ENCODE peak calls at places on chromosomes 3 and 15, in nine cellular contexts. P is cardiac muscle cell; B is Jurkat, Clone E6-1; J is HCT116; E is brain microvascular endothelial cell; X is AG04450; O is H7; W is cardiac fibroblast; M is CD8-positive, alpha-beta T cell. Y is an unnamed sample.

GRCh38 chr3:16448691-16449090 is 64.8 kb downstream of the RFTN1 start:
- DNase-seq in J (peak), O (peak), M (no peak), P (peak), B (no peak), W (peak), E (peak), X (peak), Y (peak)

GRCh38 chr3:121295966-121296365 is 249.8 kb downstream of the POLQ start:
- DNase-seq in M (no peak), J (no peak), X (no peak), B (no peak), E (no peak), P (no peak), O (no peak), W (peak), Y (no peak)

GRCh38 chr15:99424131-99424571 is 141.6 kb upstream of the MEF2A start:
- DNase-seq in X (no peak), W (no peak), M (no peak), P (no peak), E (no peak), J (no peak), B (no peak), O (no peak), Y (no peak)

GRCh38 chr15:56215769-56216168 is 27.9 kb downstream of the RFX7 start:
- DNase-seq in W (peak), O (peak), X (peak), P (peak), M (no peak), J (no peak), B (peak), E (peak), Y (peak)

GRCh38 chr3:190618349-190619030 is 104.6 kb downstream of the IL1RAP start:
- DNase-seq in W (peak), J (no peak), M (no peak), E (no peak), B (no peak), X (no peak), P (no peak), O (no peak), Y (no peak)

GRCh38 chr3:115931581-115931980 is 308.3 kb downstream of the GAP43 start:
- DNase-seq in B (no peak), W (peak), E (no peak), J (no peak), M (no peak), O (no peak), P (no peak), X (no peak), Y (no peak)

GRCh38 chr3:186432189-186432588 is 70.2 kb upstream of the DGKG start:
- DNase-seq in E (no peak), O (no peak), B (no peak), W (no peak), J (no peak), M (no peak), P (no peak), X (no peak), Y (no peak)

GRCh38 chr3:46878796-46879436 is 1.4 kb downstream of the PTH1R start:
- DNase-seq in P (no peak), W (no peak), X (no peak), J (no peak), M (no peak), E (no peak), O (peak), B (no peak), Y (no peak)

GRCh38 chr3:24264748-24265158 is 229.9 kb downstream of the THRB start:
- DNase-seq in J (peak), E (peak), P (peak), B (peak), W (peak), X (no peak), M (no peak), O (peak), Y (no peak)

GRCh38 chr3:15812183-15812582 is 14.4 kb upstream of the ANKRD28 start:
- DNase-seq in O (no peak), M (no peak), E (no peak), P (peak), B (no peak), W (peak), J (no peak), X (no peak), Y (no peak)

GRCh38 chr3:133488785-133489367 is 84.6 kb upstream of the CDV3 start:
- DNase-seq in O (no peak), E (peak), X (no peak), M (no peak), J (no peak), B (peak), P (peak), W (peak), Y (peak)

GRCh38 chr3:195559723-195560409 is 16.7 kb upstream of the PPP1R2 start:
- DNase-seq in B (no peak), E (no peak), J (peak), W (no peak), M (no peak), O (no peak), X (no peak), P (no peak), Y (no peak)

GRCh38 chr3:21543380-21544075 is 207.5 kb downstream of the ZNF385D start:
- DNase-seq in M (no peak), X (no peak), P (no peak), J (no peak), B (no peak), E (no peak), O (peak), W (no peak), Y (no peak)

GRCh38 chr3:32643354-32643753 is 41.6 kb upstream of the CNOT10 start:
- DNase-seq in J (no peak), P (no peak), M (no peak), E (no peak), O (no peak), W (no peak), X (no peak), B (no peak), Y (no peak)

GRCh38 chr15:45704329-45705249 is 69.8 kb downstream of the SQOR start:
- DNase-seq in X (no peak), W (peak), O (peak), M (no peak), J (no peak), P (peak), B (no peak), E (peak), Y (no peak)

GRCh38 chr15:45701108-45701507 is 66.3 kb downstream of the SQOR start:
- DNase-seq in J (no peak), P (no peak), X (no peak), M (no peak), W (no peak), O (no peak), B (no peak), E (no peak), Y (no peak)

GRCh38 chr15:45702041-45702440 is 67.2 kb downstream of the SQOR start:
- DNase-seq in P (no peak), X (no peak), O (no peak), M (no peak), J (no peak), B (no peak), W (no peak), E (no peak), Y (no peak)

GRCh38 chr15:45705510-45706473 is 71.0 kb downstream of the SQOR start:
- DNase-seq in X (peak), J (peak), W (peak), M (peak), E (peak), P (peak), B (peak), O (peak), Y (peak)

DNA sequence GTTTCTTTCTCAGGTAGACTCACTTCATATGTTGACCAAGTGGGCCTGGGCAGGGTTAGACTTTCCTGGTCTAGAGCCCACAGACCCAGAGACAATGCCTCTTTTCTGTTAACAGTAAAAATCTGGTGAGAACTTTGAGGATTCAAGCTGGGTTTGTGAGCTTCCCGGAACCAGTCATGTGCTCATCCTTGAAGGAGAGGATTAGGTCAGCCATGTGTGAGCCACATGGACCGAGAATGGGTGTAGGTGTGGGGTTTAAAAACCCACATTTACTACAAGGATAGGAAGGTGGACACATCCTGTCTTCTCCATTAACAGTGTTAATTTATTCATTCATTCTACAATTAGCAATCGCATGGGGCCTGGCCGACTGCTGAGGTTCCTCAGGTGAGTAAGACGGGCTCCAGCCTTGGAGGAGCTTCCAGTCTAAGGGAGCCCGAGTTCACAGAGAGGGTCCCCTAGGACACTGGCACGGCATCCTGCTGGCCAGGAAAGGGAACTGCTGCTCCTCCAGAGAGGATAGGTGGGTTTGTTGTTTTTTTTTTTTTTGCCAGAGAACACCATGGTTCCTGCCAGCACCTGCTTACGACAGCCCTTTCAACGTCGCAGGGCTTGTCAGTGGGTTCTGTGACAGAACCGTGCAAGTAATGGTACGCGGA is 69.0 kb downstream of the SQOR start:
- DNase-seq in P (no peak), X (no peak), M (no peak), O (peak), B (no peak), E (no peak), J (no peak), W (no peak), Y (no peak)
- H3K4me3 ChIP-seq in P (peak), X (peak), M (peak), O (peak), B (no peak), E (peak), J (no peak), W (peak), Y (peak)

DNA sequence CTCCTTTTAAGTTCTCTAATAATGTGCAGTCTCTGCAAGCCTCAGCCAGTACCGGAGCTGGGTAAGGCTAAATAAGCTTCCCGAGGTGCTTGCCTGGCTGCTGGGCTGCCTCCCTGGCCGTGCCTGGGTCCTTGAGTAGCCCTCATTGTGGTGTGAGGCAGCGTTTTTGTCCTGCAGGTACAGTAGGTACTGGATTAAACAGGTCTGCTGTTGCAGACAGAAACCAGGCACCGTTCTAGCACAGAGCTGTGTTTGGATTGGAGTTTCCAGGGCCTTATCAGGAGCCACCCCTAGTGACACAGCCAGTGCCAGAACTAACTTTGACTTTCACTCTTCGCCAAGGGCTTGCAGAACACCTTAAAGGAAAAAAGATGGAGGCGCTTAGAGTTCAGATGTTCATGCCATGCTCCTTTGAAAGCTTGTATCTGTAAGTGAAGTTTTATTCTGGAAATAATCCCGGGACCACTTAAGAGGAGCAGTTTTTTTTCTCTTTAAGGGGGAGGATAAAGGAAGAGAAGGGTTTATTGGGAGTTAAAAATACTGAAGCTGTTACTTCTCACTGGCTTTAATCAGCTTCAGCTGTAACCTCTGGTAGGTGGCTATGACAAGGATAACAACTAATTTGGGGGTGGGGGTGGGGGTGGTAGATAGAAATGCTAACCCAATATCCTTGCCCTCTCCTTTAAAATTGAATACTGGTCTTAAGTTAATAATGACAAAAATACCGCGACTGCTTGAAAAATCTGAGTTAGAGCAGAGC is 126.8 kb downstream of the MITF start:
- DNase-seq in B (no peak), P (peak), M (no peak), W (no peak), O (no peak), J (no peak), X (no peak), E (no peak), Y (no peak)
- H3K4me3 ChIP-seq in B (no peak), P (peak), M (no peak), W (no peak), O (no peak), J (no peak), X (peak), E (no peak), Y (no peak)

GRCh38 chr3:55482496-55483195 is 4.5 kb downstream of the WNT5A start:
- DNase-seq in W (no peak), X (no peak), B (no peak), E (peak), P (no peak), J (no peak), M (no peak), O (peak), Y (no peak)

GRCh38 chr3:55483196-55484095 is 3.7 kb downstream of the WNT5A start:
- DNase-seq in P (no peak), W (no peak), X (no peak), M (no peak), O (peak), B (no peak), J (no peak), E (no peak), Y (no peak)

GRCh38 chr3:55481067-55481917 is 5.8 kb downstream of the WNT5A start:
- DNase-seq in O (peak), B (no peak), J (no peak), M (no peak), E (peak), W (peak), P (peak), X (no peak), Y (no peak)

GRCh38 chr3:55484191-55484644 is 2.9 kb downstream of the WNT5A start:
- DNase-seq in W (no peak), P (no peak), J (no peak), B (no peak), O (peak), M (no peak), X (no peak), E (no peak), Y (no peak)

DNA sequence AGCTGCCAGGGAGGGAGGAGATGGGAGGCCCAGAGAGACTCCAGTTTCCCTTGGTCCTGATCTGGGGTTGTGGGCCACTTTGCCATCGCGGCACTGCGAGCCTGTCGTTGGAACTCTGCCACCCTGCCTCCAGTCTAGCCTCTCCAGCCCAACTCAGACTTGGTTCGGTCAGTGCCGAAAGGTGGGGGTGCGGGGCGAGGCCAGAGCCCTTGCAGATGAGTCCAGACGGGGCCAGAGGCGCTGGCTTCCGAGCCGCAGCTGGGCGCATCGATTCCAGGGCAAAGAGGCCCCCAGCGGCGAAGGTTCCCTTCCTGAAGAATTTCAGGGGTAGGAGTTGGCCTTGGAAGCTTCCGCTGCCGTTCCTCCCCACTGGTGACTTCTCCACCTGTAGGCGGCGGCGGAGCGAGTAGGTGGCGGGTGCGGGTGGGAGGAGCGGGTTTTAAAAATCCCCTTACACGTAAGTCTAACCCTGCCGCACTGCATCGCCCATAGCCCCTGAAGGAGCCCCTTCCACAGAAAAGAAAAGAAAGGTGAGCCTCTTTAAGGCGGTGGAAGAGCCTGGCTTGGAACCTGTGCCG is 5.1 kb downstream of the WNT5A start:
- DNase-seq in J (no peak), O (peak), W (peak), P (peak), E (peak), M (no peak), B (no peak), X (no peak), Y (no peak)
- H3K4me3 ChIP-seq in J (no peak), O (peak), W (peak), P (peak), E (peak), M (no peak), B (no peak), X (peak), Y (peak)

DNA sequence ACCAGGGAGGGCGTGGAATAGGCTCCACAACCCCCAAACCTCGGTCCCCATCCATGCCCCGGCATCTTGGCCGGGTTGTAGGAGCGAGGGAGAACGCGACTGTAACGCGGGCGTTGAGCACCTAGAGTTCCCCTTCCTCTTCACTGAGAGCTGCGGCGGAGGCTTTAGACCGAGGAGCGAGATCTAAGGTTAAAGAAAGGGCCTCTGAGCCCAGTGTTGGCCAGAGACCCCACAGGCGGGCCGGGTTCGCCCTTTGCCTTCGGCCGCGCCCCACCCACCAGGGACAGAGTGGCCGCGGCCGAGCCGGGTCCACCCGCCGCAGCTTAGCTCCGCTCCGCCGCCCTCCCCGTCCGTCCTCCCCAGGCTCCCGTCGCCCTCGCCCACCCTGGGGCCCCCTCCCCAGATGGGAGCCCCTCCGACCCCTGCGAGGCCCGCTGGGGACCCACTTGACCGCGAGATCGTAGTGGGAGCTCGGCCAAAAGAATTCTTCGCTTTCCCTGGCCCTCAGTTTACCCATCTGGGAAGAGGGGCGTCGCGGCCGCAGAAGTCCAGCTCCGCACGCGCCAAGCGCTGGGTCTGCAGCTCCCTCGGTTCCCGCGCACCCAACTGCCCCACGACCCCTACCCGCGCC is 425 bp downstream of the ANPEP start:
- DNase-seq in B (no peak), O (peak), E (no peak), W (no peak), X (no peak), J (no peak), P (peak), M (no peak), Y (no peak)
- H3K4me3 ChIP-seq in B (no peak), O (peak), E (peak), W (peak), X (peak), J (no peak), P (no peak), M (no peak), Y (peak)